ENCODE peak calls at places on chromosomes 6 and 20, in four cellular contexts. One of them, this sample, is unnamed.

GRCh38 chr6:74857157-74857556 is 348.7 kb downstream of the COL12A1 start:
- DNase-seq in B cell: no peak
- DNase-seq in neural crest cell: no peak
- DNase-seq in endothelial cell: no peak
- DNase-seq in this sample: no peak

GRCh38 chr6:26216886-26217713 is 129.9 kb downstream of the HFE start:
- DNase-seq in B cell: peak
- DNase-seq in neural crest cell: peak
- DNase-seq in endothelial cell: peak
- DNase-seq in this sample: peak

GRCh38 chr6:103672169-103672568 is 1187.5 kb downstream of the HACE1 start:
- DNase-seq in B cell: no peak
- DNase-seq in neural crest cell: no peak
- DNase-seq in endothelial cell: no peak
- DNase-seq in this sample: no peak

GRCh38 chr20:24619212-24619611 is 149.8 kb downstream of the SYNDIG1 start:
- DNase-seq in B cell: no peak
- DNase-seq in neural crest cell: no peak
- DNase-seq in endothelial cell: no peak
- DNase-seq in this sample: no peak

GRCh38 chr6:149887343-149887742 is 10.6 kb downstream of the RAET1E start:
- DNase-seq in B cell: no peak
- DNase-seq in neural crest cell: no peak
- DNase-seq in endothelial cell: no peak
- DNase-seq in this sample: no peak

GRCh38 chr6:128131566-128131965 is 230.7 kb upstream of the THEMIS start:
- DNase-seq in B cell: no peak
- DNase-seq in neural crest cell: no peak
- DNase-seq in endothelial cell: no peak
- DNase-seq in this sample: no peak

GRCh38 chr6:99521557-99522286 is 6.5 kb upstream of the USP45 start:
- DNase-seq in B cell: no peak
- DNase-seq in neural crest cell: no peak
- DNase-seq in endothelial cell: no peak
- DNase-seq in this sample: no peak

GRCh38 chr6:157954150-157955117 is 27.2 kb upstream of the SYNJ2 start:
- DNase-seq in B cell: no peak
- DNase-seq in neural crest cell: no peak
- DNase-seq in endothelial cell: peak
- DNase-seq in this sample: no peak

GRCh38 chr6:3280866-3281465 is 22.2 kb downstream of the PSMG4 start:
- DNase-seq in B cell: no peak
- DNase-seq in neural crest cell: no peak
- DNase-seq in endothelial cell: no peak
- DNase-seq in this sample: no peak

GRCh38 chr6:28985396-28986164 is 19.5 kb downstream of the ZNF311 start:
- DNase-seq in B cell: no peak
- DNase-seq in neural crest cell: peak
- DNase-seq in endothelial cell: peak
- DNase-seq in this sample: peak

GRCh38 chr6:9161731-9162130 is 726.4 kb upstream of the SLC35B3 start:
- DNase-seq in B cell: no peak
- DNase-seq in neural crest cell: no peak
- DNase-seq in endothelial cell: no peak
- DNase-seq in this sample: no peak

GRCh38 chr20:36440370-36441026 is 100.8 kb upstream of the MYL9 start:
- DNase-seq in B cell: no peak
- DNase-seq in neural crest cell: no peak
- DNase-seq in endothelial cell: no peak
- DNase-seq in this sample: no peak

GRCh38 chr6:5499644-5500306 is 238.5 kb downstream of the FARS2 start:
- DNase-seq in B cell: no peak
- DNase-seq in neural crest cell: no peak
- DNase-seq in endothelial cell: no peak
- DNase-seq in this sample: no peak

GRCh38 chr6:89313006-89313405 is 2.1 kb downstream of the GABRR2 start:
- DNase-seq in B cell: no peak
- DNase-seq in neural crest cell: no peak
- DNase-seq in endothelial cell: no peak
- DNase-seq in this sample: no peak

GRCh38 chr6:54071941-54072340 is 39.3 kb upstream of the MLIP start:
- DNase-seq in B cell: no peak
- DNase-seq in neural crest cell: no peak
- DNase-seq in endothelial cell: no peak
- DNase-seq in this sample: no peak

DNA sequence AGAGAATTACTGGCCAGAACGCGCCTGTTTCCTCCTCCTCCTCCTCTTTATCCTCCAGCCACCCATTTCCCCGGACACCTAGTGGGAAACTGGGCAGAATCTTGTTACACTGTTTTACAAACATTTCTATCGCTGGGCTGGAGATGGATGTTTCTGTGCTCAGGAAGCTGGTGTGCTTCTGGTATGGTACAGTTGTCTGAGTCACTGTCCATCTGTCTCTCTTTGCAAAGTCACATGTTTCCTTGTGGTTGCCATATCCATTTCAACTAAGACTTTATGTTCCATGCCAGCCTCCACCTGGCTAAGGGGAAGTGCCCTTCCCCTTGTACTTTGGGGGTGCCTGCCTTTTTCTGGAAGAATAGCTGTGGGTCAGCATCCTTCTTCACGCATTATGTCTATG is 52.9 kb upstream of the SLC22A16 start:
- DNase-seq in B cell: no peak
- DNase-seq in neural crest cell: no peak
- DNase-seq in endothelial cell: no peak
- DNase-seq in this sample: no peak
- TF ChIP-seq CTCF in B cell: no peak
- TF ChIP-seq CTCF in neural crest cell: no peak
- TF ChIP-seq CTCF in endothelial cell: no peak
- TF ChIP-seq CTCF in this sample: no peak

GRCh38 chr20:45404438-45404837 is 3.7 kb upstream of the DBNDD2 start:
- DNase-seq in B cell: no peak
- DNase-seq in neural crest cell: no peak
- DNase-seq in endothelial cell: no peak
- DNase-seq in this sample: no peak

GRCh38 chr20:45407067-45407745 is 883 bp upstream of the DBNDD2 start:
- DNase-seq in B cell: no peak
- DNase-seq in neural crest cell: no peak
- DNase-seq in endothelial cell: peak
- DNase-seq in this sample: peak

GRCh38 chr20:45407783-45408645 is at the start of gene DBNDD2:
- DNase-seq in B cell: no peak
- DNase-seq in neural crest cell: no peak
- DNase-seq in endothelial cell: no peak
- DNase-seq in this sample: no peak

GRCh38 chr20:45405566-45406259 is 2.4 kb upstream of the DBNDD2 start:
- DNase-seq in B cell: no peak
- DNase-seq in neural crest cell: no peak
- DNase-seq in endothelial cell: no peak
- DNase-seq in this sample: peak

GRCh38 chr20:45406260-45407066 is 1.6 kb upstream of the DBNDD2 start:
- DNase-seq in B cell: no peak
- DNase-seq in neural crest cell: peak
- DNase-seq in endothelial cell: peak
- DNase-seq in this sample: peak
- TF ChIP-seq CTCF in B cell: no peak
- TF ChIP-seq CTCF in neural crest cell: no peak
- TF ChIP-seq CTCF in endothelial cell: no peak
- TF ChIP-seq CTCF in this sample: no peak

GRCh38 chr6:1226208-1227099 is 85.4 kb upstream of the FOXQ1 start:
- DNase-seq in B cell: no peak
- DNase-seq in neural crest cell: no peak
- DNase-seq in endothelial cell: no peak
- DNase-seq in this sample: no peak

GRCh38 chr6:1227600-1227934 is 84.3 kb upstream of the FOXQ1 start:
- DNase-seq in B cell: no peak
- DNase-seq in neural crest cell: no peak
- DNase-seq in endothelial cell: no peak
- DNase-seq in this sample: no peak

GRCh38 chr6:1224514-1224913 is 87.4 kb upstream of the FOXQ1 start:
- DNase-seq in B cell: no peak
- DNase-seq in neural crest cell: no peak
- DNase-seq in endothelial cell: no peak
- DNase-seq in this sample: no peak

GRCh38 chr6:1223312-1223603 is 88.6 kb upstream of the FOXQ1 start:
- DNase-seq in B cell: no peak
- DNase-seq in neural crest cell: no peak
- DNase-seq in endothelial cell: no peak
- DNase-seq in this sample: no peak

DNA sequence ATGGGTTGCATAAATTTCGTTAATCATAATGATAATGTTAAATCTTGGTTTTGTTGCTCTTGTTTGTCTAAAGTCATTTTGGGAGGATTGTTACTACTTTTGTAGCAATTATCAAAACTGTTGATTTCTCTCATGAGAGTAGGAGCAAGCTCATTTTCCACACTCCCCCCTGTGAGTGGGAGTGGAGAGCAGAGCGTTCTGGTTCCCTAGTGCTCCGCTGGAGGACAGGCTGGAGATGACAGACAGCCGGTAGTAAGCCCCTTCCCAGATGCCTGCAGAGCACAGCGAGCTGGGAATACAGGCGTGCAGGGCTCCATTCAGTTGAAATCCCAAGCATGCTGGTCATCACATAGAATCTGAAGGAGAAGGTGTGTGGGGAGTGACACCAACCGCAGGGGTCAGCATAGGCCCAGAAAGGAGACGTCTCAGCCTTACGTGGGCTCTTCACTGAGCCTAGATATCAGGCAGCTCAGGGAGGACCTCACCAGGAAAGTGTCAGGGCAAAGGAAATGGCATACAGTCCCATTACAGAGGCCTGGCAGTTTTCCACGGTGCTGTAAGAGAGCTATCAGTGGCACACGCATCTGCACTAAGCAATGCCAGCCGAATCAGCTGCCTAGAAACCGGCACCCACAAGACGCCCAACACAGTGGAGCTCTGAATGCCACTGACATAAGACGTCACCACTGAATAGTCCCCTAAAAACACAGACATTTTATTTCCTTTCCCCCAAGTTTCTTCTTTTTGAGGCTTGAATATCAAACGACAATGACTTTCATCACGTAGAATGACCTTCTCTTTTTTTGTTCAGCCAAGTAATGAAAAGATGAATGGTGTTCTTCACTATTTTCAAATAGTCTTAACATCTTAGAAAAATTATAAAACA is 89.2 kb upstream of the FOXQ1 start:
- DNase-seq in B cell: no peak
- DNase-seq in neural crest cell: no peak
- DNase-seq in endothelial cell: no peak
- DNase-seq in this sample: no peak
- TF ChIP-seq CTCF in B cell: no peak
- TF ChIP-seq CTCF in neural crest cell: no peak
- TF ChIP-seq CTCF in endothelial cell: no peak
- TF ChIP-seq CTCF in this sample: no peak

GRCh38 chr6:108608453-108609275 is 47.9 kb downstream of the FOXO3 start:
- DNase-seq in B cell: no peak
- DNase-seq in neural crest cell: no peak
- DNase-seq in endothelial cell: no peak
- DNase-seq in this sample: no peak
- TF ChIP-seq CTCF in B cell: no peak
- TF ChIP-seq CTCF in neural crest cell: no peak
- TF ChIP-seq CTCF in endothelial cell: no peak
- TF ChIP-seq CTCF in this sample: no peak

DNA sequence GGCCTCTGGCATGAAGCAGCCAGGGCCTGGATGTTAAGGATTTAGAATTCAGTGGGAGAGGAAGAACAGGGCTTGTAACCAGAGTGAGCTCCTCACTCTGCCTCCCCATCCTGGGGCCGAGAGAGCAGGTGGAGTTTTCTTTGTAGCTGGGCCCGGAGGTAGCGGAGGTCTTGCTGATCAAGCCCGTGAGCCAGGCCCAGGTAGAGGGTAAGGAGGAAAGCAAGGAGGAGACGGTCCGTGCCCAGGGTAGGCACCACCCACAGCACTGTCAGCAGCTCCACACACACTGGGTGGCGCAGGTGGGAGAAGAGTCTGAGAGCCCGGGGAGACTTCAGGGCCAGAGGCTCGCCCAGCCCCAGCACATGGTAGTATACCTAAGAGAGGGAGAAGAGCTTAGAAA is 2.1 kb upstream of the PPP1R18 start:
- DNase-seq in B cell: peak
- DNase-seq in neural crest cell: no peak
- DNase-seq in endothelial cell: no peak
- DNase-seq in this sample: no peak
- TF ChIP-seq CTCF in B cell: no peak
- TF ChIP-seq CTCF in neural crest cell: no peak
- TF ChIP-seq CTCF in endothelial cell: no peak
- TF ChIP-seq CTCF in this sample: no peak

This sample was measured in glutamatergic neuron.